ENCODE peak calls at places on chromosomes 13 and 19, in six cellular contexts. F, J, X, I, B and N are unnamed samples.

GRCh38 chr13:78593652-78594494 is 9.5 kb downstream of the POU4F1 start:
- DNase-seq in B (no peak), X (no peak), J (no peak), I (no peak), F (no peak), N (no peak)

GRCh38 chr19:14081797-14082674 is 3.5 kb downstream of the C19orf67 start:
- DNase-seq in X (no peak), F (peak; percentile 83), I (no peak), J (peak; percentile 49), B (peak; percentile 96), N (peak; percentile 37)

GRCh38 chr19:28864577-28865042 is 348.3 kb downstream of the UQCRFS1 start:
- DNase-seq in F (no peak), I (no peak), J (no peak), X (no peak), B (no peak), N (no peak)

GRCh38 chr19:47512183-47512947 is 2.5 kb downstream of the NAPA start:
- DNase-seq in X (no peak), I (peak; percentile 76), J (no peak), F (peak; percentile 65), B (no peak), N (no peak)

GRCh38 chr19:32396046-32396652 is 9.4 kb upstream of the DPY19L3 start:
- DNase-seq in B (no peak), X (no peak), J (no peak), I (no peak), F (no peak), N (no peak)

GRCh38 chr13:89375839-89376238 is 1704.7 kb downstream of the SLITRK5 start:
- DNase-seq in J (no peak), F (no peak), B (no peak), I (no peak), X (no peak), N (no peak)

GRCh38 chr19:13812544-13812943 is 17.3 kb downstream of the ZSWIM4 start:
- DNase-seq in F (no peak), B (peak; percentile 50), X (no peak), J (no peak), I (no peak), N (no peak)

GRCh38 chr19:27762933-27763332 is 1450.0 kb downstream of the UQCRFS1 start:
- DNase-seq in I (no peak), F (no peak), J (no peak), X (no peak), B (no peak), N (no peak)

GRCh38 chr19:30063184-30064020 is 121.4 kb downstream of the URI1 start:
- DNase-seq in J (no peak), B (peak; percentile 61), X (no peak), F (peak; percentile 25), I (no peak), N (no peak)

GRCh38 chr19:14505488-14506239 is 9.7 kb upstream of the GIPC1 start:
- DNase-seq in B (peak; percentile 93), I (peak; percentile 84), X (peak; percentile 2), F (peak; percentile 86), J (peak; percentile 76), N (no peak)

GRCh38 chr13:91240341-91240740 is 107.1 kb upstream of the MIR17HG start:
- DNase-seq in B (no peak), X (no peak), F (no peak), J (no peak), I (no peak), N (no peak)

GRCh38 chr13:36332986-36333385 is 13.2 kb downstream of the SPART start:
- DNase-seq in B (peak; percentile 62), I (no peak), X (no peak), J (no peak), F (no peak), N (no peak)

GRCh38 chr19:9835507-9835949 is 410 bp downstream of the PIN1 start:
- DNase-seq in F (no peak), J (no peak), X (no peak), I (peak; percentile 36), B (no peak), N (no peak)

GRCh38 chr19:48926909-48927308 is 6.6 kb upstream of the DHDH start:
- DNase-seq in F (peak; percentile 70), B (peak; percentile 97), X (no peak), J (no peak), I (peak; percentile 75), N (peak; percentile 85)

GRCh38 chr19:5775668-5776309 is 8.8 kb downstream of the PRR22 start:
- DNase-seq in J (no peak), B (peak; percentile 18), I (no peak), X (no peak), F (no peak), N (no peak)

GRCh38 chr19:8367327-8368001 is 3.5 kb downstream of the ANGPTL4 start:
- DNase-seq in X (peak; percentile 58), I (peak; percentile 72), J (no peak), B (peak; percentile 99), F (peak; percentile 81), N (peak; percentile 58)

GRCh38 chr13:27309967-27310598 is 39.5 kb downstream of the RASL11A start:
- DNase-seq in B (no peak), X (no peak), J (no peak), F (no peak), I (no peak), N (no peak)

GRCh38 chr13:43307921-43308433 is 284.6 kb downstream of the DNAJC15 start:
- DNase-seq in J (no peak), I (peak; percentile 77), X (no peak), B (peak; percentile 72), F (peak; percentile 89), N (no peak)

GRCh38 chr13:110387451-110388140 is 80.5 kb downstream of the COL4A2 start:
- DNase-seq in X (no peak), F (no peak), J (no peak), B (no peak), I (no peak), N (no peak)

GRCh38 chr13:109274188-109274821 is 512.1 kb downstream of the IRS2 start:
- DNase-seq in F (peak; percentile 52), J (no peak), I (no peak), X (no peak), B (no peak), N (no peak)

GRCh38 chr19:4730740-4731171 is 7.1 kb upstream of the DPP9 start:
- DNase-seq in F (no peak), I (no peak), X (no peak), B (peak; percentile 50), J (peak; percentile 67), N (no peak)

GRCh38 chr13:83618966-83619365 is 263.3 kb downstream of the SLITRK1 start:
- DNase-seq in F (no peak), I (no peak), J (no peak), X (no peak), B (no peak), N (no peak)

GRCh38 chr13:45325806-45326205 is 15.2 kb downstream of the TPT1 start:
- DNase-seq in F (no peak), J (no peak), I (no peak), B (peak; percentile 86), X (no peak), N (no peak)

GRCh38 chr13:51731759-51732158 is 72.2 kb downstream of the DHRS12 start:
- DNase-seq in J (no peak), I (no peak), B (peak; percentile 77), X (no peak), F (no peak), N (no peak)

GRCh38 chr13:111491021-111491420 is 170.6 kb downstream of the TEX29 start:
- DNase-seq in B (peak; percentile 46), J (no peak), I (no peak), X (no peak), F (no peak), N (no peak)

GRCh38 chr19:16070366-16070990 is 5.8 kb upstream of the TPM4 start:
- DNase-seq in J (peak; percentile 95), B (peak; percentile 81), F (peak; percentile 90), I (peak; percentile 88), X (no peak), N (no peak)

GRCh38 chr19:1040476-1041271 is 767 bp downstream of the ABCA7 start:
- DNase-seq in I (peak; percentile 95), X (peak; percentile 76), B (peak; percentile 100), F (peak; percentile 93), J (peak; percentile 92), N (peak; percentile 72)
- H3K27ac ChIP-seq in I (peak overlapping the region; percentile 0), X (peak overlapping the region; percentile 42), B (peak overlapping the region; percentile 24), F (peak overlapping the region; percentile 79), J (peak overlapping the region; percentile 71), N (no peak overlapping the region)

DNA sequence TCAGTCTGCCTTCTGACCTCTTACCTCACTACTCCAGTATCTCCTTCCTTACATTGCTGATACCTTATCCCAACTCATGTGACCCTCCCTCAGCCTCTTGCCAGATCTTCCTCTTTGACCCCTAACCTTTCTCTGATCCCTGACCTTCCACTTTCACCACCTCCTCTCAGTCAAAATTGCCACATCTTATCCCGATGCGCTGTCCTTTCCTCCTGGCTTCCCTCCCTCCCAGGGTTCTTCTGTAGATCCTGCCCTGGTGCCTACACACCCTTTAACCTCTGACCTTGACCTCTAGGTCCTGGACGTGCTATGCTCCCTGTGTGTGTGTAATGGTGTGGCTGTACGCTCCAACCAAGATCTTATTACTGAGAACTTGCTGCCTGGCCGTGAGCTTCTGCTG is 23.7 kb downstream of the RYR1 start:
- DNase-seq in I (no peak), B (peak; percentile 6), F (no peak), J (no peak), X (no peak), N (no peak)
- H3K27ac ChIP-seq in I (no peak overlapping the region), B (no peak overlapping the region), F (no peak overlapping the region), J (no peak overlapping the region), X (no peak overlapping the region), N (no peak overlapping the region)

GRCh38 chr19:1847348-1847683 is 967 bp downstream of the REXO1 start:
- DNase-seq in B (no peak), F (no peak), I (no peak), J (no peak), X (no peak), N (no peak)
- H3K27ac ChIP-seq in B (peak overlapping the region; percentile 98), F (peak overlapping the region; percentile 99), I (peak overlapping the region; percentile 99), J (peak overlapping the region; percentile 93), X (peak overlapping the region; percentile 98), N (peak overlapping the region; percentile 59)

GRCh38 chr13:112955271-112955937 is 13.6 kb upstream of the MCF2L start:
- DNase-seq in F (no peak), I (no peak), J (no peak), X (no peak), B (no peak), N (no peak)
- H3K27ac ChIP-seq in F (no peak overlapping the region), I (no peak overlapping the region), J (no peak overlapping the region), X (no peak overlapping the region), B (no peak overlapping the region), N (no peak overlapping the region)